ENCODE peak calls at places on chromosome 11, in ten cellular contexts. F is IMR-90; Z is OCI-LY7; N is posterior vena cava; B is fibroblast of lung; Y is head of caudate nucleus; E is body of pancreas; D is activated naive CD4-positive, alpha-beta T cell treated with Interleukin-2 at 50 U/mL for 16 hours; U is H7; X is NCI-H1105. S is an unnamed sample.

GRCh38 chr11:126340960-126341709 is 14.4 kb upstream of the ST3GAL4 start:
- DNase-seq in F (no peak), Z (no peak), N (no peak), B (no peak), Y (no peak), E (no peak), D (no peak), U (no peak), X (no peak), S (no peak)

GRCh38 chr11:119340335-119341221 is at the start of gene C1QTNF5:
- DNase-seq in F (peak), Z (no peak), N (peak), B (peak), Y (peak), E (peak), D (no peak), U (peak), X (no peak), S (peak)

GRCh38 chr11:13963949-13964770 is 1.6 kb downstream of the SPON1 start:
- DNase-seq in F (no peak), Z (no peak), N (peak), B (no peak), Y (no peak), E (no peak), D (peak), U (peak), X (peak), S (no peak)

GRCh38 chr11:34866375-34866774 is 49.8 kb downstream of the APIP start:
- DNase-seq in F (peak), Z (no peak), N (no peak), B (no peak), Y (no peak), E (no peak), D (no peak), U (no peak), X (no peak), S (no peak)

GRCh38 chr11:58934945-58935513 is 4.3 kb upstream of the GLYATL1 start:
- DNase-seq in F (no peak), Z (no peak), N (no peak), B (no peak), Y (no peak), E (no peak), D (no peak), U (no peak), X (no peak), S (no peak)

GRCh38 chr11:120324932-120325810 is at the start of gene TLCD5:
- DNase-seq in F (peak), Z (peak), N (peak), B (peak), Y (peak), E (peak), D (peak), U (peak), X (peak), S (no peak)

GRCh38 chr11:76288166-76288978 is 82.1 kb upstream of the WNT11 start:
- DNase-seq in F (no peak), Z (peak), N (no peak), B (no peak), Y (no peak), E (no peak), D (peak), U (peak), X (no peak), S (no peak)

GRCh38 chr11:125305346-125305745 is 140.8 kb downstream of the PKNOX2 start:
- DNase-seq in F (no peak), Z (no peak), N (peak), B (no peak), Y (no peak), E (no peak), D (no peak), U (peak), X (peak), S (no peak)

GRCh38 chr11:92340839-92341238 is 116.2 kb downstream of the FAT3 start:
- DNase-seq in F (peak), Z (peak), N (no peak), B (no peak), Y (no peak), E (no peak), D (no peak), U (no peak), X (no peak), S (no peak)

GRCh38 chr11:45859661-45860140 is 12.4 kb downstream of the CRY2 start:
- DNase-seq in F (peak), Z (no peak), N (peak), B (peak), Y (peak), E (peak), D (no peak), U (peak), X (peak), S (peak)

GRCh38 chr11:87173185-87174039 is 135.7 kb downstream of the TMEM135 start:
- DNase-seq in F (peak), Z (no peak), N (no peak), B (peak), Y (no peak), E (peak), D (no peak), U (no peak), X (peak), S (peak)

GRCh38 chr11:28760676-28761390 is 652.6 kb downstream of the METTL15 start:
- DNase-seq in F (peak), Z (no peak), N (no peak), B (peak), Y (no peak), E (no peak), D (no peak), U (no peak), X (peak), S (peak)

GRCh38 chr11:117420598-117420997 is 92.9 kb downstream of the CEP164 start:
- DNase-seq in F (no peak), Z (no peak), N (no peak), B (no peak), Y (no peak), E (no peak), D (no peak), U (no peak), X (no peak), S (no peak)

GRCh38 chr11:83643115-83643514 is 356.9 kb upstream of the CCDC90B start:
- DNase-seq in F (no peak), Z (no peak), N (no peak), B (no peak), Y (no peak), E (no peak), D (no peak), U (no peak), X (no peak), S (no peak)

S was measured in renal cortical epithelial cell.